ENCODE peak calls at places on chromosomes 7 and 10, in nine cellular contexts. M is stimulated activated CD4-positive, alpha-beta T cell treated with anti-CD3 and anti-CD28 coated beads, Interleukin-1b, Interleukin-23, amount 100 ng/mL, for 48 hours; V is fibroblast of gingiva; Y is suprapubic skin; R is substantia nigra; C is OCI-LY7; W is NCI-H2171 treated with DMSO at 0.1 percent for 48 hours; Q is endothelial cell; E is stimulated activated CD8-positive, alpha-beta memory T cell treated with anti-CD3 and anti-CD28 coated beads, Interleukin-15, amount 100 ng/mL, for 24 hours. I is an unnamed sample.
A peak's percentile ranks its signal among the peaks of the same experiment; 100 is the strongest.

GRCh38 chr7:47458057-47458456 is 123.9 kb downstream of the TNS3 start:
- DNase-seq in R (no peak), Y (peak; percentile 87), C (no peak), W (peak; percentile 84), M (no peak), E (no peak), Q (no peak), V (peak; percentile 95), I (peak; percentile 82)

GRCh38 chr7:117164578-117164977 is 158.3 kb downstream of the WNT2 start:
- DNase-seq in W (no peak), C (no peak), R (no peak), E (no peak), Y (no peak), M (no peak), Q (no peak), V (peak; percentile 46), I (no peak)

GRCh38 chr10:4472190-4472904 is 353.7 kb upstream of the AKR1E2 start:
- DNase-seq in R (no peak), C (no peak), Q (no peak), Y (no peak), E (no peak), W (no peak), M (no peak), V (no peak), I (no peak)

GRCh38 chr7:96052860-96053452 is 268.9 kb downstream of the SLC25A13 start:
- DNase-seq in Q (no peak), Y (no peak), R (no peak), E (no peak), V (no peak), M (no peak), W (no peak), C (no peak), I (no peak)

GRCh38 chr10:13349776-13350274 is 1.7 kb upstream of the SEPHS1 start:
- DNase-seq in R (no peak), W (no peak), V (peak; percentile 35), E (no peak), C (peak; percentile 24), M (peak; percentile 42), Y (peak; percentile 70), Q (peak; percentile 50), I (no peak)

GRCh38 chr7:82699773-82700186 is 256.2 kb upstream of the CACNA2D1 start:
- DNase-seq in M (no peak), C (no peak), V (peak; percentile 48), E (no peak), W (no peak), Y (no peak), Q (no peak), R (no peak), I (no peak)

GRCh38 chr7:137996386-137996851 is 5.5 kb downstream of the CREB3L2 start:
- DNase-seq in E (no peak), Q (no peak), C (no peak), W (peak; percentile 89), R (no peak), Y (peak; percentile 73), M (no peak), V (no peak), I (peak; percentile 99)

GRCh38 chr7:134991469-134992339 is 5.4 kb downstream of the AGBL3 start:
- DNase-seq in W (no peak), C (no peak), Y (no peak), Q (no peak), V (no peak), M (no peak), R (no peak), E (no peak), I (no peak)

GRCh38 chr7:132410385-132410784 is 165.9 kb downstream of the PLXNA4 start:
- DNase-seq in Q (no peak), W (no peak), V (no peak), Y (no peak), C (no peak), R (no peak), E (no peak), M (no peak), I (no peak)

GRCh38 chr10:86651021-86651471 is 3.3 kb upstream of the OPN4 start:
- DNase-seq in M (no peak), C (no peak), E (no peak), V (no peak), Y (peak; percentile 53), W (peak; percentile 10), Q (no peak), R (no peak), I (no peak)

GRCh38 chr10:133044502-133044901 is 43.2 kb upstream of the ADGRA1 start:
- DNase-seq in Q (no peak), R (no peak), M (no peak), Y (no peak), C (no peak), E (no peak), W (no peak), V (no peak), I (no peak)